ENCODE peak calls at places on chromosomes 13 and 19, in seven cellular contexts. K, X, U, T, S, Q and Z are unnamed samples.

GRCh38 chr13:51978836-51979556 is 32.3 kb downstream of the ATP7B start:
- DNase-seq in K (no peak), X (no peak), U (no peak), T (no peak), S (no peak), Q (no peak), Z (no peak)

GRCh38 chr13:49495783-49496762 is at the start of gene PHF11:
- DNase-seq in K (peak), X (peak), U (peak), T (peak), S (peak), Q (no peak), Z (peak)

GRCh38 chr19:11236324-11237301 is 2.8 kb upstream of the ANGPTL8 start:
- DNase-seq in K (no peak), X (no peak), U (no peak), T (no peak), S (no peak), Q (no peak), Z (no peak)

GRCh38 chr13:93388701-93389100 is 162.1 kb downstream of the GPC6 start:
- DNase-seq in K (no peak), X (peak), U (no peak), T (peak), S (no peak), Q (no peak), Z (no peak)

GRCh38 chr19:45498411-45499195 is at the start of gene PPM1N:
- DNase-seq in K (no peak), X (no peak), U (peak), T (no peak), S (peak), Q (no peak), Z (peak)

GRCh38 chr13:114263590-114263989 is 17.8 kb upstream of the UPF3A start:
- DNase-seq in K (no peak), X (no peak), U (peak), T (no peak), S (no peak), Q (no peak), Z (no peak)

GRCh38 chr13:42803563-42804212 is 22.3 kb downstream of the FAM216B start:
- DNase-seq in K (no peak), X (no peak), U (no peak), T (no peak), S (no peak), Q (no peak), Z (no peak)

GRCh38 chr13:66425741-66426140 is 804.4 kb downstream of the PCDH9 start:
- DNase-seq in K (no peak), X (no peak), U (no peak), T (peak), S (no peak), Q (peak), Z (no peak)

GRCh38 chr19:10871711-10872550 is 578 bp downstream of the CARM1 start:
- DNase-seq in K (peak), X (no peak), U (peak), T (no peak), S (peak), Q (no peak), Z (no peak)

GRCh38 chr19:51194527-51195315 is 30.2 kb upstream of the CD33 start:
- DNase-seq in K (no peak), X (no peak), U (no peak), T (no peak), S (no peak), Q (no peak), Z (no peak)

GRCh38 chr19:11281336-11282049 is 14.5 kb upstream of the TSPAN16 start:
- DNase-seq in K (no peak), X (peak), U (no peak), T (no peak), S (no peak), Q (no peak), Z (no peak)

GRCh38 chr13:40345654-40346372 is 320.6 kb downstream of the FOXO1 start:
- DNase-seq in K (no peak), X (no peak), U (no peak), T (no peak), S (no peak), Q (no peak), Z (no peak)

GRCh38 chr19:55488986-55489710 is 912 bp downstream of the SSC5D start:
- DNase-seq in K (no peak), X (no peak), U (no peak), T (no peak), S (no peak), Q (no peak), Z (no peak)

GRCh38 chr13:43391021-43391420 is 367.6 kb downstream of the DNAJC15 start:
- DNase-seq in K (no peak), X (no peak), U (no peak), T (no peak), S (no peak), Q (no peak), Z (no peak)

GRCh38 chr13:27795718-27796019 is 3.4 kb downstream of the GSX1 start:
- DNase-seq in K (no peak), X (no peak), U (no peak), T (no peak), S (no peak), Q (no peak), Z (no peak)

GRCh38 chr13:26074706-26075105 is 22.9 kb upstream of the SHISA2 start:
- DNase-seq in K (no peak), X (peak), U (no peak), T (peak), S (no peak), Q (peak), Z (no peak)

GRCh38 chr13:68608147-68608546 is 1378.0 kb upstream of the PCDH9 start:
- DNase-seq in K (no peak), X (no peak), U (no peak), T (no peak), S (no peak), Q (no peak), Z (no peak)

GRCh38 chr19:45424191-45425058 is 708 bp upstream of the ERCC1 start:
- DNase-seq in K (peak), X (peak), U (no peak), T (peak), S (no peak), Q (peak), Z (no peak)

GRCh38 chr13:33571618-33572017 is 246.3 kb upstream of the RFC3 start:
- DNase-seq in K (no peak), X (no peak), U (no peak), T (no peak), S (peak), Q (no peak), Z (no peak)

GRCh38 chr13:49996951-49997895 is at the start of gene TRIM13:
- DNase-seq in K (peak), X (peak), U (peak), T (peak), S (peak), Q (peak), Z (peak)

GRCh38 chr19:35596366-35596999 is 10.5 kb downstream of the PMIS2 start:
- DNase-seq in K (no peak), X (no peak), U (no peak), T (no peak), S (peak), Q (no peak), Z (no peak)

GRCh38 chr19:49430172-49430677 is 5.0 kb downstream of the GFY start:
- DNase-seq in K (no peak), X (no peak), U (no peak), T (no peak), S (no peak), Q (no peak), Z (no peak)

GRCh38 chr19:11168568-11168967 is 13.0 kb upstream of the SPC24 start:
- DNase-seq in K (no peak), X (peak), U (no peak), T (peak), S (no peak), Q (peak), Z (no peak)

GRCh38 chr19:54480048-54480447 is 7.0 kb upstream of the CDC42EP5 start:
- DNase-seq in K (no peak), X (no peak), U (no peak), T (no peak), S (no peak), Q (no peak), Z (no peak)

GRCh38 chr13:28574617-28575142 is 79.8 kb upstream of the FLT1 start:
- DNase-seq in K (no peak), X (peak), U (no peak), T (peak), S (peak), Q (peak), Z (no peak)

GRCh38 chr13:26219726-26220125 is 2.4 kb downstream of the RNF6 start:
- DNase-seq in K (no peak), X (no peak), U (no peak), T (peak), S (no peak), Q (peak), Z (no peak)

GRCh38 chr13:32594339-32594738 is 8.1 kb downstream of the PDS5B start:
- DNase-seq in K (no peak), X (no peak), U (no peak), T (peak), S (no peak), Q (no peak), Z (no peak)

GRCh38 chr13:79128158-79128557 is 277.9 kb downstream of the RBM26 start:
- DNase-seq in K (no peak), X (no peak), U (no peak), T (peak), S (no peak), Q (peak), Z (no peak)

GRCh38 chr19:15563325-15563794 is 51.7 kb upstream of the CYP4F8 start:
- DNase-seq in K (no peak), X (no peak), U (no peak), T (no peak), S (no peak), Q (no peak), Z (no peak)

GRCh38 chr19:56088454-56089215 is 32.5 kb downstream of the ZNF787 start:
- DNase-seq in K (no peak), X (no peak), U (no peak), T (no peak), S (no peak), Q (no peak), Z (no peak)

GRCh38 chr13:111859361-111860105 is 207.4 kb upstream of the SOX1 start:
- DNase-seq in K (no peak), X (no peak), U (no peak), T (no peak), S (no peak), Q (no peak), Z (no peak)

GRCh38 chr13:75415720-75416119 is 66.2 kb downstream of the TBC1D4 start:
- DNase-seq in K (no peak), X (peak), U (no peak), T (peak), S (no peak), Q (peak), Z (no peak)

GRCh38 chr13:98420560-98421175 is 156.2 kb downstream of the STK24 start:
- DNase-seq in K (no peak), X (no peak), U (no peak), T (no peak), S (no peak), Q (no peak), Z (no peak)

GRCh38 chr13:23447927-23448326 is 14.4 kb upstream of the SACS start:
- DNase-seq in K (no peak), X (no peak), U (no peak), T (no peak), S (no peak), Q (no peak), Z (no peak)